ENCODE peak calls at places on chromosome 1, in six cellular contexts. C is cardiac muscle cell; N is heart left ventricle; Y is upper lobe of right lung; R is uterus; L is CD8-positive, alpha-beta T cell. D is an unnamed sample.
A peak's percentile ranks its signal among the peaks of the same experiment; 100 is the strongest.

GRCh38 chr1:76901158-76901767 is 34.0 kb downstream of the ST6GALNAC5 start:
- DNase-seq in C (peak; percentile 74), N (no peak), Y (no peak), R (no peak), L (peak; percentile 24), D (no peak)

GRCh38 chr1:31364561-31365255 is 8.2 kb downstream of the FABP3 start:
- DNase-seq in C (no peak), N (no peak), Y (no peak), R (no peak), L (no peak), D (no peak)

GRCh38 chr1:20974069-20974468 is 187.0 kb upstream of the HP1BP3 start:
- DNase-seq in C (no peak), N (no peak), Y (no peak), R (no peak), L (no peak), D (no peak)

GRCh38 chr1:10866314-10867091 is 70.1 kb upstream of the CASZ1 start:
- DNase-seq in C (no peak), N (no peak), Y (peak; percentile 52), R (peak; percentile 27), L (peak; percentile 26), D (no peak)

GRCh38 chr1:111441573-111442192 is 7.4 kb downstream of the WDR77 start:
- DNase-seq in C (peak; percentile 68), N (no peak), Y (no peak), R (no peak), L (peak; percentile 72), D (no peak)

GRCh38 chr1:39132505-39133339 is 71.8 kb upstream of the MACF1 start:
- DNase-seq in C (peak; percentile 67), N (peak; percentile 75), Y (peak; percentile 85), R (peak; percentile 36), L (no peak), D (no peak)

GRCh38 chr1:63874278-63874880 is 100.6 kb downstream of the ROR1 start:
- DNase-seq in C (peak; percentile 38), N (no peak), Y (no peak), R (no peak), L (no peak), D (no peak)

GRCh38 chr1:203271962-203272632 is 33.2 kb upstream of the BTG2 start:
- DNase-seq in C (no peak), N (no peak), Y (peak; percentile 64), R (peak; percentile 49), L (no peak), D (no peak)

GRCh38 chr1:145947551-145947950 is 10.3 kb downstream of the LIX1L start:
- DNase-seq in C (no peak), N (no peak), Y (no peak), R (no peak), L (no peak), D (no peak)

GRCh38 chr1:147822292-147822691 is 61.9 kb upstream of the GJA5 start:
- DNase-seq in C (no peak), N (no peak), Y (no peak), R (no peak), L (no peak), D (no peak)

GRCh38 chr1:28087614-28088167 is 719 bp downstream of the EYA3 start:
- DNase-seq in C (peak; percentile 12), N (no peak), Y (no peak), R (no peak), L (peak; percentile 11), D (no peak)

GRCh38 chr1:190067592-190067991 is 410.1 kb downstream of the BRINP3 start:
- DNase-seq in C (no peak), N (no peak), Y (no peak), R (no peak), L (no peak), D (no peak)

GRCh38 chr1:186681806-186682205 is 1.6 kb upstream of the PTGS2 start:
- DNase-seq in C (no peak), N (no peak), Y (no peak), R (no peak), L (no peak), D (no peak)

GRCh38 chr1:30724175-30724574 is 790 bp upstream of the MATN1 start:
- DNase-seq in C (no peak), N (no peak), Y (no peak), R (no peak), L (no peak), D (no peak)

GRCh38 chr1:200490183-200490582 is 80.3 kb upstream of the ZNF281 start:
- DNase-seq in C (no peak), N (no peak), Y (no peak), R (no peak), L (no peak), D (no peak)

GRCh38 chr1:160781129-160781808 is 14.7 kb upstream of the LY9 start:
- DNase-seq in C (no peak), N (no peak), Y (no peak), R (no peak), L (no peak), D (peak; percentile 75)

GRCh38 chr1:200887772-200888348 is 6.8 kb upstream of the INAVA start:
- DNase-seq in C (no peak), N (no peak), Y (no peak), R (no peak), L (no peak), D (no peak)

GRCh38 chr1:198423701-198424100 is 116.8 kb downstream of the ATP6V1G3 start:
- DNase-seq in C (no peak), N (no peak), Y (no peak), R (no peak), L (no peak), D (no peak)

GRCh38 chr1:17360272-17360956 is 11.6 kb upstream of the PADI6 start:
- DNase-seq in C (no peak), N (no peak), Y (no peak), R (no peak), L (no peak), D (no peak)

GRCh38 chr1:63643926-63644325 is 50.7 kb downstream of the PGM1 start:
- DNase-seq in C (peak; percentile 87), N (peak; percentile 56), Y (no peak), R (no peak), L (no peak), D (peak; percentile 62)

GRCh38 chr1:205041998-205042910 is 758 bp upstream of the CNTN2 start:
- DNase-seq in C (no peak), N (no peak), Y (no peak), R (no peak), L (no peak), D (no peak)

GRCh38 chr1:231674575-231674974 is 48.0 kb downstream of the DISC1 start:
- DNase-seq in C (no peak), N (no peak), Y (no peak), R (no peak), L (no peak), D (no peak)

GRCh38 chr1:74584185-74584584 is 71.8 kb upstream of the LRRC53 start:
- DNase-seq in C (no peak), N (no peak), Y (no peak), R (no peak), L (no peak), D (no peak)

GRCh38 chr1:204900721-204901120 is 30.1 kb downstream of the NFASC start:
- DNase-seq in C (no peak), N (no peak), Y (no peak), R (no peak), L (no peak), D (no peak)

GRCh38 chr1:232575524-232576040 is 54.4 kb downstream of the SIPA1L2 start:
- DNase-seq in C (no peak), N (no peak), Y (no peak), R (no peak), L (no peak), D (no peak)

GRCh38 chr1:203156280-203156679 is 19.3 kb downstream of the MYBPH start:
- DNase-seq in C (no peak), N (no peak), Y (no peak), R (no peak), L (no peak), D (no peak)

GRCh38 chr1:97034651-97035050 is 313.1 kb downstream of the PTBP2 start:
- DNase-seq in C (no peak), N (no peak), Y (no peak), R (no peak), L (no peak), D (no peak)
- H3K4me3 ChIP-seq in C (no peak overlapping the region), N (no peak overlapping the region), Y (no peak overlapping the region), R (no peak overlapping the region), L (no peak overlapping the region), D (no peak overlapping the region)

GRCh38 chr1:222288056-222288455 is 259.8 kb downstream of the HHIPL2 start:
- DNase-seq in C (peak; percentile 1), N (no peak), Y (no peak), R (no peak), L (no peak), D (no peak)
- H3K4me3 ChIP-seq in C (no peak overlapping the region), N (no peak overlapping the region), Y (no peak overlapping the region), R (no peak overlapping the region), L (no peak overlapping the region), D (no peak overlapping the region)

DNA sequence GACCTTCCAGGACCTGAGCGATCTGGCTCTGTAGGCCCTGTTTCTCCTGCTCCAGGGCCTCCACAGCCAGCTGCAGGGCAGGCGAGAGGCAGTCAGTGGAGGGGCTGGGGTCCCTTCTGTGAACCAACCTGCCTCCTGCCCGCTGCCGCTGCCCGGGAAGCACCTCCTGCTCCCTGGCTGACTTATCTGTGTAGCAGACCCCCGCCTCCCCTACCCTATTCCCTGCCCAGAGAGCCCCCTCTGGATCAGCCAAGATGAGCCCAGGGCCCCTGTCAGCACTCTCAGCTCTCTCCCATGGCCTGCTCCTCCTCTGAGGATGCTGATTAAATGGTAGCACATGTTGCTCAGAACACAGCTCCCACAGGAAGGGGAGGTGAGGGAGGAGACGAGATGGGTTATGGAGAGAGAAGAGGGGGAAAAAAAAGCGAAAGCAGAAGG is 1.9 kb downstream of the NES start:
- DNase-seq in C (no peak), N (no peak), Y (no peak), R (no peak), L (no peak), D (peak; percentile 34)
- H3K4me3 ChIP-seq in C (peak overlapping the region; percentile 67), N (peak overlapping the region; percentile 66), Y (peak overlapping the region; percentile 58), R (peak overlapping the region; percentile 39), L (no peak overlapping the region), D (no peak overlapping the region)

GRCh38 chr1:243495442-243496172 is 239.8 kb downstream of the SDCCAG8 start:
- DNase-seq in C (no peak), N (peak; percentile 51), Y (no peak), R (no peak), L (no peak), D (no peak)
- H3K4me3 ChIP-seq in C (no peak overlapping the region), N (no peak overlapping the region), Y (no peak overlapping the region), R (no peak overlapping the region), L (no peak overlapping the region), D (no peak overlapping the region)

D was measured in pancreas.